ENCODE peak calls at places on chromosome 2, in four cellular contexts. N, L, I and A are unnamed samples.

GRCh38 chr2:70936979-70937811 is 1.5 kb downstream of the ATP6V1B1 start:
- DNase-seq in L (no peak), N (peak), I (no peak), A (no peak)

GRCh38 chr2:219643788-219644398 is 16.5 kb downstream of the SLC4A3 start:
- DNase-seq in I (no peak), L (no peak), N (no peak), A (no peak)

GRCh38 chr2:56184500-56184996 is 758 bp downstream of the CCDC85A start:
- DNase-seq in N (peak), L (no peak), I (no peak), A (no peak)

GRCh38 chr2:230575640-230576324 is 136.9 kb upstream of the CAB39 start:
- DNase-seq in I (no peak), N (no peak), L (peak), A (no peak)

GRCh38 chr2:15975676-15976075 is 35.3 kb downstream of the MYCN start:
- DNase-seq in L (no peak), I (no peak), N (no peak), A (no peak)

GRCh38 chr2:132540166-132540565 is 123.6 kb downstream of the GPR39 start:
- DNase-seq in N (no peak), I (no peak), L (no peak), A (no peak)

GRCh38 chr2:58448065-58448507 is 207.0 kb upstream of the FANCL start:
- DNase-seq in N (no peak), L (no peak), I (peak), A (no peak)

GRCh38 chr2:108351889-108352288 is 25.9 kb upstream of the SULT1C4 start:
- DNase-seq in L (no peak), I (no peak), N (no peak), A (no peak)

GRCh38 chr2:1727796-1728474 is 16.4 kb downstream of the PXDN start:
- DNase-seq in N (no peak), L (peak), I (no peak), A (peak)

GRCh38 chr2:39571197-39571731 is 94.5 kb upstream of the TMEM178A start:
- DNase-seq in I (no peak), N (no peak), L (no peak), A (no peak)

GRCh38 chr2:18763338-18763737 is 174.0 kb upstream of the NT5C1B start:
- DNase-seq in L (no peak), I (no peak), N (no peak), A (no peak)

GRCh38 chr2:149040451-149040850 is 2.0 kb downstream of the LYPD6B start:
- DNase-seq in I (no peak), N (no peak), L (no peak), A (no peak)

GRCh38 chr2:177352441-177353070 is 40.0 kb upstream of the AGPS start:
- DNase-seq in L (no peak), N (no peak), I (no peak), A (no peak)

GRCh38 chr2:37583402-37583801 is 88.0 kb downstream of the CDC42EP3 start:
- DNase-seq in I (no peak), N (no peak), L (no peak), A (no peak)

GRCh38 chr2:100242891-100243670 is 79.2 kb downstream of the LONRF2 start:
- DNase-seq in N (peak), L (peak), I (peak), A (peak)

GRCh38 chr2:135004005-135004746 is 43.1 kb downstream of the MAP3K19 start:
- DNase-seq in L (peak), N (peak), I (peak), A (peak)

GRCh38 chr2:12717988-12718661 is 1.4 kb downstream of the TRIB2 start:
- DNase-seq in L (peak), I (no peak), N (no peak), A (no peak)

GRCh38 chr2:195458936-195459335 is 198.1 kb upstream of the SLC39A10 start:
- DNase-seq in L (no peak), N (no peak), I (no peak), A (no peak)

GRCh38 chr2:150994041-150994440 is 267.6 kb downstream of the RBM43 start:
- DNase-seq in N (no peak), L (no peak), I (no peak), A (no peak)

GRCh38 chr2:112768432-112768831 is 4.0 kb upstream of the CKAP2L start:
- DNase-seq in I (no peak), N (no peak), L (no peak), A (no peak)

GRCh38 chr2:197358927-197359326 is 48.3 kb upstream of the ANKRD44 start:
- DNase-seq in L (no peak), I (no peak), N (no peak), A (no peak)

GRCh38 chr2:197357986-197358385 is 47.4 kb upstream of the ANKRD44 start:
- DNase-seq in I (no peak), L (no peak), N (no peak), A (no peak)

GRCh38 chr2:197353393-197354168 is 43.0 kb upstream of the ANKRD44 start:
- DNase-seq in I (no peak), L (no peak), N (no peak), A (no peak)

GRCh38 chr2:197354169-197354558 is 43.6 kb upstream of the ANKRD44 start:
- DNase-seq in I (no peak), L (no peak), N (no peak), A (no peak)

DNA sequence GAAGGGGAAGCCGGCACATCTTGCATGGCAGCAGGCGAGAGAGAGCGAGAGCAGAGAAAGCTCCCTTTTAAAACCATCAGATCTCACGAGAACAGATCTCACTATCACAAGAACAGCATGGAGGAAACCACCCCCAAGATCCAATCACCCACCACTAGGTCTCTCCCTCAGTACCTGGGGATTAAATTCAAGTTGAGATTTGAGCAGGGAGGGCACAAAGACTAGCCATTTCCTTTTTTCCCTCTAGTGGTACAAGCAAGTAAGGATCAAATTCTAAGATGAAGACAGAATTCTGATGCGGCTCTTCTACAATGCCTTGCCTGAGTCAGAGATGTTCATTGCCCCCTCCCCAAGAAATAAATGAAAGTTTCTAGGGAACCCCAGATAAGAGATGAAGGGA is 45.6 kb upstream of the ANKRD44 start:
- DNase-seq in N (no peak), I (no peak), L (no peak), A (no peak)
- TF ChIP-seq CTCF in N (peak), I (peak), L (peak), A (no peak)

DNA sequence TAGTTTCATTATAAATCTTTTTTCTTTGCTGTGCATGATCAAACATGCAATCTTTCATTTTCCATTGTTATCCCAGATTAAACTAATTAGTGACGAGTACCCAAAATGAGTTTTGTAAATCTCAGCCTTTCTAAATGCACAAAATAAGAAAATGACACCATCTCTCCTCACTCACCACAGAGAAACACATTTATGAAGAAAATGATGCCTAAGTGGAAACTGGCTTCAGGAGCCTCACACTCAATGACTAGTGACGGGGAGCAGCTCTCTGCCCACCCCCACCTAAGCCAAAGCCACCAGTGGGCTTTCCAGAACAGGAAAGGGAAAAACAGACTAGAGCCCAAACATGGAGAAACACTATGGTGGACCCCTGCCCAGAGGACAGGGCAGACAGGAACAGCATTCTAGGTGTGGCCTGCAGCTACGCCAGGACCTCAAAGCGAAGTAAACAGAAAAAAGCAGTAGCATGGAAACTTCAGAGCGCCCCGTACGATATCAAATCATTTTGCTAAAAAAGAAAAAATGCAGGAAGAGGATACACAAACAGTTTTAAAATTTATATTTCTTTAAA is 113.5 kb downstream of the RBMS1 start:
- DNase-seq in L (no peak), N (no peak), I (no peak), A (no peak)
- H3K4me3 ChIP-seq in L (no peak), N (no peak), I (peak), A (peak)

GRCh38 chr2:174148833-174149232 is 99.5 kb downstream of the OLA1 start:
- DNase-seq in I (no peak), N (no peak), L (no peak), A (no peak)
- TF ChIP-seq CTCF in I (no peak), N (no peak), L (no peak), A (no peak)

DNA sequence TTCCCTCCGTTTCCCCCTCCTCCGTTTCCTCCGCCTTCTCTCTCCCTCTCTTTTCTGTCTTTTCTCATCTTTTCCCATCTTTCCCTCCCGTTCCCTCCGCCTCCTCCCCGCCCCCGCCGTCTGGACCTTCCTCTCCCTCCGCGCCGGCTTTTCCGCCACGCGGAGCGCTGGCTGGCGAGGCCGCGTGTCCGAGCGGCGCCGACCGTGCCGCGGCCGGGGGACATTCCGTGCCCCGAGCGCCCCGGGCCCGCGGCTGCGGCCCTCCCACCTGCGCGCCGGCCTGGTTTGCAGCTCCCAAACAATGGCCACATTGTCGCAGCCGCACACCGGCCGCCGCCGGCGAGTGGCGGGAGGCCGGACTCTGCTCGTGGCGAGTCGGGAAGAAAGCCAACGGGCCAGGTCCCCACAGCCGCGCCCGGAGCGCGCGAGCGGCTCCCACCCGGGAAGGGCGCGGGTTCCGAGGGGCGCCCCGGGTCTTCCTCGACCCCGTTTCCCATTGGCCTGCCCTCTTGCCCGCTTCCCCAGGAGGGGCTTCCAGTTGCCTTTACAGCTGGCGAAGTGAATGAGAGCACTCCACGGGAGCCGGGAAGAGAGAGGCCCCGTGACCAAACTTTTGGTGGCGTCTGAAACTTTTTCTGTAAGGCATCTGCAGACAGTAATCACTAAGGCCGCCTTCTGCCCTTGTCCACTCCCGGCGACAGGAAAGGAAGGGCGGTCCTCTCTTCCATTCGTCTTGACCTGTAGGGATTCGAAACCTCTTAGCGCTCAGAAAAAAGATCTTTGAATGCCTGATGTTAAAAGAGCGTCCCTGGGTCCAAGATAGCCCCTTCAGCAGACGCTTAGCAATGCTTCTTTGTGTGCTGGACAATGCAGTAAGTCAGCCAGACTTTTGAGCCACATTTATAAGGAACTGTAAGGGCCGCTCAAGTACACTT is 6.1 kb downstream of the GLI2 start:
- DNase-seq in I (no peak), N (no peak), L (no peak), A (peak)
- H3K4me3 ChIP-seq in I (peak), N (peak), L (peak), A (peak)

GRCh38 chr2:103284750-103285149 is 522.9 kb downstream of the TMEM182 start:
- DNase-seq in I (no peak), N (no peak), L (no peak), A (no peak)
- TF ChIP-seq CTCF in I (no peak), N (no peak), L (no peak), A (no peak)

GRCh38 chr2:231664727-231665126 is 43.6 kb upstream of the PTMA start:
- DNase-seq in L (peak), N (no peak), I (no peak), A (no peak)
- H3K4me3 ChIP-seq in L (no peak), N (no peak), I (no peak), A (no peak)